ENCODE peak calls at places on chromosome 6, in six cellular contexts. E is activated CD8-positive, alpha-beta memory T cell treated with anti-CD3 and anti-CD28 coated beads, Interleukin-2, amount 10 ng/mL, durations not matched to agents 7 days and 5 days; B is activated B cell treated with CpG ODN at 0.5 μM for 24 hours; D is activated naive CD4-positive, alpha-beta T cell treated with Interleukin-2 at 50 U/mL for 16 hours; L is stimulated activated CD4-positive, alpha-beta T cell treated with anti-CD3 and anti-CD28 coated beads, Interleukin-4, amount 100 ng/mL, for 1 hour; C is GM13977. W is an unnamed sample.

GRCh38 chr6:129667621-129668020 is 42.4 kb downstream of the ARHGAP18 start:
- DNase-seq in E (no peak), B (no peak), D (no peak), L (no peak), C (no peak), W (no peak)

GRCh38 chr6:7542878-7543394 is 1.5 kb downstream of the DSP start:
- DNase-seq in E (no peak), B (no peak), D (no peak), L (no peak), C (peak), W (peak)

GRCh38 chr6:1729752-1730140 is 120.0 kb downstream of the FOXC1 start:
- DNase-seq in E (no peak), B (no peak), D (no peak), L (no peak), C (no peak), W (no peak)

GRCh38 chr6:20236899-20237600 is 24.8 kb upstream of the MBOAT1 start:
- DNase-seq in E (no peak), B (no peak), D (no peak), L (no peak), C (no peak), W (no peak)

GRCh38 chr6:14717307-14717706 is 528.6 kb upstream of the JARID2 start:
- DNase-seq in E (peak), B (no peak), D (no peak), L (no peak), C (no peak), W (no peak)

GRCh38 chr6:158377866-158378265 is 65.6 kb downstream of the TULP4 start:
- DNase-seq in E (no peak), B (no peak), D (no peak), L (no peak), C (no peak), W (peak)

GRCh38 chr6:17622144-17622543 is 22.0 kb downstream of the FAM8A1 start:
- DNase-seq in E (no peak), B (no peak), D (no peak), L (no peak), C (no peak), W (no peak)

GRCh38 chr6:9138856-9139426 is 703.6 kb upstream of the SLC35B3 start:
- DNase-seq in E (no peak), B (no peak), D (no peak), L (no peak), C (no peak), W (no peak)

GRCh38 chr6:170584181-170584953 is at the start of gene PDCD2:
- DNase-seq in E (peak), B (peak), D (peak), L (peak), C (peak), W (peak)

GRCh38 chr6:92495246-92495645 is 924.1 kb downstream of the EPHA7 start:
- DNase-seq in E (no peak), B (no peak), D (no peak), L (no peak), C (no peak), W (no peak)

GRCh38 chr6:30724906-30725667 is 4.9 kb downstream of the TUBB start:
- DNase-seq in E (no peak), B (no peak), D (no peak), L (no peak), C (no peak), W (no peak)

GRCh38 chr6:167855825-167856425 is 29.2 kb downstream of the AFDN start:
- DNase-seq in E (no peak), B (no peak), D (peak), L (no peak), C (no peak), W (no peak)

GRCh38 chr6:32194825-32195651 is 2.6 kb upstream of the GPSM3 start:
- DNase-seq in E (peak), B (no peak), D (peak), L (no peak), C (no peak), W (no peak)

GRCh38 chr6:141548969-141549368 is 583.8 kb upstream of the GJE1 start:
- DNase-seq in E (no peak), B (no peak), D (no peak), L (no peak), C (no peak), W (no peak)

GRCh38 chr6:131353876-131354275 is 218.6 kb downstream of the AKAP7 start:
- DNase-seq in E (no peak), B (no peak), D (no peak), L (no peak), C (no peak), W (no peak)

W was measured in islet precursor cell.